ENCODE peak calls at places on chromosomes 7 and 10, in seven cellular contexts. M is globus pallidus; Q is ELF-1; E is CD4-positive, alpha-beta T cell; D is astrocyte of the spinal cord; I is omental fat pad; P is activated T-cell treated with anti-CD3 and anti-CD28 coated beads, Interleukin-2, amount 50 U/mL, for 72 hours. F is an unnamed sample.
A peak's percentile ranks its signal among the peaks of the same experiment; 100 is the strongest.

GRCh38 chr7:45160374-45160773 is 2.8 kb downstream of the RAMP3 start:
- DNase-seq in M (peak; percentile 50), E (no peak), Q (no peak), P (no peak), D (no peak), I (no peak), F (peak; percentile 32)

GRCh38 chr7:44634839-44635591 is 28.6 kb downstream of the OGDH start:
- DNase-seq in I (no peak), Q (no peak), E (no peak), M (peak; percentile 59), P (no peak), D (no peak), F (no peak)

GRCh38 chr7:26454180-26454579 is 162.5 kb downstream of the SNX10 start:
- DNase-seq in I (no peak), P (no peak), D (peak; percentile 14), E (no peak), Q (no peak), M (no peak), F (no peak)

GRCh38 chr10:29534590-29534989 is 100.2 kb downstream of the SVIL start:
- DNase-seq in M (no peak), P (no peak), D (no peak), Q (no peak), E (no peak), I (no peak), F (no peak)

GRCh38 chr10:73827346-73828089 is 16.1 kb upstream of the NDST2 start:
- DNase-seq in Q (no peak), D (no peak), M (no peak), P (no peak), I (no peak), E (no peak), F (no peak)

GRCh38 chr7:70557281-70557680 is 574.7 kb upstream of the GALNT17 start:
- DNase-seq in I (no peak), D (no peak), M (no peak), E (no peak), Q (no peak), P (no peak), F (no peak)

GRCh38 chr7:149547126-149547525 is 49.5 kb upstream of the ZNF746 start:
- DNase-seq in P (no peak), E (no peak), M (no peak), Q (no peak), D (no peak), I (no peak), F (no peak)

GRCh38 chr7:101172005-101172853 is 6.9 kb upstream of the VGF start:
- DNase-seq in Q (peak; percentile 50), M (no peak), I (no peak), E (no peak), P (no peak), D (no peak), F (peak; percentile 41)

GRCh38 chr7:137771273-137771672 is 75.5 kb downstream of the DGKI start:
- DNase-seq in I (no peak), D (no peak), Q (no peak), E (no peak), M (no peak), P (no peak), F (no peak)

GRCh38 chr10:63268139-63268797 is 135.1 kb downstream of the NRBF2 start:
- DNase-seq in I (no peak), M (peak; percentile 48), D (peak; percentile 64), P (no peak), E (no peak), Q (peak; percentile 23), F (peak; percentile 27)

GRCh38 chr7:150937848-150938561 is 40.1 kb downstream of the KCNH2 start:
- DNase-seq in I (no peak), P (peak; percentile 8), E (peak; percentile 13), M (no peak), D (no peak), Q (peak; percentile 84), F (no peak)

GRCh38 chr7:142703655-142704310 is 45.5 kb upstream of the PRSS1 start:
- DNase-seq in D (no peak), M (no peak), I (no peak), Q (no peak), P (no peak), E (no peak), F (no peak)

GRCh38 chr7:31100870-31101269 is 48.8 kb downstream of the ADCYAP1R1 start:
- DNase-seq in E (no peak), Q (no peak), D (no peak), I (no peak), M (no peak), P (no peak), F (no peak)

GRCh38 chr7:18547509-18548187 is 52.1 kb downstream of the HDAC9 start:
- DNase-seq in D (no peak), E (no peak), P (no peak), Q (no peak), M (no peak), I (no peak), F (no peak)

GRCh38 chr7:127582361-127582760 is 3.0 kb downstream of the GCC1 start:
- DNase-seq in E (no peak), M (peak; percentile 22), Q (no peak), I (no peak), D (peak; percentile 74), P (no peak), F (no peak)

GRCh38 chr10:119406888-119407777 is 135.4 kb downstream of the RGS10 start:
- DNase-seq in P (no peak), M (peak; percentile 48), E (no peak), I (no peak), Q (no peak), D (no peak), F (peak; percentile 37)

GRCh38 chr10:63977329-63977923 is 456.2 kb downstream of the REEP3 start:
- DNase-seq in I (no peak), E (no peak), D (peak; percentile 9), M (peak; percentile 37), Q (peak; percentile 71), P (peak; percentile 18), F (peak; percentile 52)